ENCODE peak calls at places on chromosome 21, in seven cellular contexts. One of them, this sample, is unnamed.

GRCh38 chr21:30839304-30839703 is 9.7 kb upstream of the KRTAP7-1 start:
- DNase-seq in WTC11: peak
- DNase-seq in choroid plexus epithelial cell: peak
- DNase-seq in mammary epithelial cell: peak
- DNase-seq in lower leg skin: no peak
- DNase-seq in BJ: no peak
- DNase-seq in foreskin keratinocyte: peak
- DNase-seq in this sample: no peak

GRCh38 chr21:32411366-32412161 is 942 bp upstream of the EVA1C start:
- DNase-seq in WTC11: peak
- DNase-seq in choroid plexus epithelial cell: peak
- DNase-seq in mammary epithelial cell: peak
- DNase-seq in lower leg skin: peak
- DNase-seq in BJ: no peak
- DNase-seq in foreskin keratinocyte: peak
- DNase-seq in this sample: no peak

GRCh38 chr21:32303385-32303784 is 4.7 kb downstream of the MRAP start:
- DNase-seq in WTC11: no peak
- DNase-seq in choroid plexus epithelial cell: no peak
- DNase-seq in mammary epithelial cell: no peak
- DNase-seq in lower leg skin: no peak
- DNase-seq in BJ: no peak
- DNase-seq in foreskin keratinocyte: no peak
- DNase-seq in this sample: no peak

GRCh38 chr21:33023574-33024277 is 2.0 kb upstream of the OLIG2 start:
- DNase-seq in WTC11: peak
- DNase-seq in choroid plexus epithelial cell: no peak
- DNase-seq in mammary epithelial cell: no peak
- DNase-seq in lower leg skin: no peak
- DNase-seq in BJ: no peak
- DNase-seq in foreskin keratinocyte: no peak
- DNase-seq in this sample: no peak

GRCh38 chr21:42479582-42479981 is 16.4 kb downstream of the RSPH1 start:
- DNase-seq in WTC11: no peak
- DNase-seq in choroid plexus epithelial cell: no peak
- DNase-seq in mammary epithelial cell: no peak
- DNase-seq in lower leg skin: no peak
- DNase-seq in BJ: no peak
- DNase-seq in foreskin keratinocyte: no peak
- DNase-seq in this sample: no peak

GRCh38 chr21:29072873-29073221 is 601 bp downstream of the CCT8 start:
- DNase-seq in WTC11: no peak
- DNase-seq in choroid plexus epithelial cell: peak
- DNase-seq in mammary epithelial cell: no peak
- DNase-seq in lower leg skin: no peak
- DNase-seq in BJ: no peak
- DNase-seq in foreskin keratinocyte: no peak
- DNase-seq in this sample: no peak

GRCh38 chr21:27190601-27191000 is 223.7 kb upstream of the ADAMTS5 start:
- DNase-seq in WTC11: no peak
- DNase-seq in choroid plexus epithelial cell: peak
- DNase-seq in mammary epithelial cell: peak
- DNase-seq in lower leg skin: no peak
- DNase-seq in BJ: peak
- DNase-seq in foreskin keratinocyte: peak
- DNase-seq in this sample: peak

GRCh38 chr21:27776925-27777553 is 810.2 kb upstream of the ADAMTS5 start:
- DNase-seq in WTC11: no peak
- DNase-seq in choroid plexus epithelial cell: peak
- DNase-seq in mammary epithelial cell: no peak
- DNase-seq in lower leg skin: no peak
- DNase-seq in BJ: no peak
- DNase-seq in foreskin keratinocyte: no peak
- DNase-seq in this sample: no peak

GRCh38 chr21:28885853-28886177 is 106.9 kb downstream of the LTN1 start:
- DNase-seq in WTC11: no peak
- DNase-seq in choroid plexus epithelial cell: no peak
- DNase-seq in mammary epithelial cell: no peak
- DNase-seq in lower leg skin: peak
- DNase-seq in BJ: peak
- DNase-seq in foreskin keratinocyte: no peak
- DNase-seq in this sample: no peak

GRCh38 chr21:42614391-42614790 is 39.0 kb upstream of the PDE9A start:
- DNase-seq in WTC11: no peak
- DNase-seq in choroid plexus epithelial cell: no peak
- DNase-seq in mammary epithelial cell: peak
- DNase-seq in lower leg skin: no peak
- DNase-seq in BJ: no peak
- DNase-seq in foreskin keratinocyte: no peak
- DNase-seq in this sample: no peak

GRCh38 chr21:16250282-16250681 is 520.5 kb downstream of the USP25 start:
- DNase-seq in WTC11: no peak
- DNase-seq in choroid plexus epithelial cell: no peak
- DNase-seq in mammary epithelial cell: no peak
- DNase-seq in lower leg skin: no peak
- DNase-seq in BJ: no peak
- DNase-seq in foreskin keratinocyte: no peak
- DNase-seq in this sample: no peak

GRCh38 chr21:42652527-42653491 is 612 bp upstream of the PDE9A start:
- DNase-seq in WTC11: peak
- DNase-seq in choroid plexus epithelial cell: peak
- DNase-seq in mammary epithelial cell: peak
- DNase-seq in lower leg skin: no peak
- DNase-seq in BJ: no peak
- DNase-seq in foreskin keratinocyte: no peak
- DNase-seq in this sample: no peak

GRCh38 chr21:41957991-41958766 is 4.4 kb upstream of the C2CD2 start:
- DNase-seq in WTC11: no peak
- DNase-seq in choroid plexus epithelial cell: peak
- DNase-seq in mammary epithelial cell: peak
- DNase-seq in lower leg skin: no peak
- DNase-seq in BJ: peak
- DNase-seq in foreskin keratinocyte: peak
- DNase-seq in this sample: peak

GRCh38 chr21:42009018-42009830 is 936 bp downstream of the ZBTB21 start:
- DNase-seq in WTC11: peak
- DNase-seq in choroid plexus epithelial cell: peak
- DNase-seq in mammary epithelial cell: peak
- DNase-seq in lower leg skin: peak
- DNase-seq in BJ: no peak
- DNase-seq in foreskin keratinocyte: peak
- DNase-seq in this sample: no peak

GRCh38 chr21:41321211-41321907 is 4.8 kb downstream of the FAM3B start:
- DNase-seq in WTC11: no peak
- DNase-seq in choroid plexus epithelial cell: no peak
- DNase-seq in mammary epithelial cell: no peak
- DNase-seq in lower leg skin: no peak
- DNase-seq in BJ: no peak
- DNase-seq in foreskin keratinocyte: no peak
- DNase-seq in this sample: no peak

GRCh38 chr21:26948194-26948593 is 18.7 kb downstream of the ADAMTS5 start:
- DNase-seq in WTC11: no peak
- DNase-seq in choroid plexus epithelial cell: peak
- DNase-seq in mammary epithelial cell: no peak
- DNase-seq in lower leg skin: no peak
- DNase-seq in BJ: no peak
- DNase-seq in foreskin keratinocyte: no peak
- DNase-seq in this sample: no peak

GRCh38 chr21:42321845-42322244 is 6.6 kb upstream of the TFF3 start:
- DNase-seq in WTC11: no peak
- DNase-seq in choroid plexus epithelial cell: no peak
- DNase-seq in mammary epithelial cell: no peak
- DNase-seq in lower leg skin: no peak
- DNase-seq in BJ: no peak
- DNase-seq in foreskin keratinocyte: no peak
- DNase-seq in this sample: no peak

GRCh38 chr21:23398726-23399125 is 2208.6 kb downstream of the MRPL39 start:
- DNase-seq in WTC11: no peak
- DNase-seq in choroid plexus epithelial cell: no peak
- DNase-seq in mammary epithelial cell: no peak
- DNase-seq in lower leg skin: no peak
- DNase-seq in BJ: no peak
- DNase-seq in foreskin keratinocyte: no peak
- DNase-seq in this sample: no peak

GRCh38 chr21:41141031-41141457 is 26.9 kb upstream of the BACE2 start:
- DNase-seq in WTC11: no peak
- DNase-seq in choroid plexus epithelial cell: peak
- DNase-seq in mammary epithelial cell: peak
- DNase-seq in lower leg skin: no peak
- DNase-seq in BJ: peak
- DNase-seq in foreskin keratinocyte: peak
- DNase-seq in this sample: peak

GRCh38 chr21:42012763-42013329 is 2.7 kb upstream of the ZBTB21 start:
- DNase-seq in WTC11: no peak
- DNase-seq in choroid plexus epithelial cell: no peak
- DNase-seq in mammary epithelial cell: no peak
- DNase-seq in lower leg skin: no peak
- DNase-seq in BJ: no peak
- DNase-seq in foreskin keratinocyte: peak
- DNase-seq in this sample: no peak

GRCh38 chr21:29656504-29657227 is 283.1 kb downstream of the GRIK1 start:
- DNase-seq in WTC11: no peak
- DNase-seq in choroid plexus epithelial cell: peak
- DNase-seq in mammary epithelial cell: peak
- DNase-seq in lower leg skin: no peak
- DNase-seq in BJ: peak
- DNase-seq in foreskin keratinocyte: peak
- DNase-seq in this sample: peak

GRCh38 chr21:29318354-29318753 is 19.6 kb downstream of the BACH1 start:
- DNase-seq in WTC11: no peak
- DNase-seq in choroid plexus epithelial cell: peak
- DNase-seq in mammary epithelial cell: no peak
- DNase-seq in lower leg skin: no peak
- DNase-seq in BJ: no peak
- DNase-seq in foreskin keratinocyte: peak
- DNase-seq in this sample: no peak

GRCh38 chr21:19913995-19914394 is 1084.2 kb upstream of the NCAM2 start:
- DNase-seq in WTC11: no peak
- DNase-seq in choroid plexus epithelial cell: no peak
- DNase-seq in mammary epithelial cell: no peak
- DNase-seq in lower leg skin: no peak
- DNase-seq in BJ: no peak
- DNase-seq in foreskin keratinocyte: no peak
- DNase-seq in this sample: no peak

GRCh38 chr21:29194342-29194741 is 63.9 kb downstream of the MAP3K7CL start:
- DNase-seq in WTC11: no peak
- DNase-seq in choroid plexus epithelial cell: peak
- DNase-seq in mammary epithelial cell: no peak
- DNase-seq in lower leg skin: no peak
- DNase-seq in BJ: no peak
- DNase-seq in foreskin keratinocyte: no peak
- DNase-seq in this sample: no peak

DNA sequence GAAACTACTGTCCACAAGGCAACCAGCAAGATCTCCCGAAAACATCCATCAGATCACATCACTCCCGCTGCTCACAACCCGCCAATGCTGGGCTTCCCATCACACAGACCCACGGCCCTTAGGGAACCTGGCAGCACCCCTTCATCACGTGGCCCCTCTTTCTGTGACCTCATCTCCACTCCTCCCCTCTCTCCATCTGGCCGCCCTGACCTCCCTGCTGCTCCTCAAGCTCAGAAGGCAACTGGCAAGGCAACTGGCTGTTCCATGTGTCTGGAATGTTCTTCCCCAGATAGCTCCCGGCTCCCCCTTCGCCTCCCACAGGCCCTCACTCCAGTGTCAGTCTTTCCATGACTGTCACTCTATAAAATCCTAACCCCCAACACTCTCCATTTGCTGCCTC is 113.0 kb upstream of the ERG start:
- DNase-seq in WTC11: no peak
- DNase-seq in choroid plexus epithelial cell: no peak
- DNase-seq in mammary epithelial cell: no peak
- DNase-seq in lower leg skin: no peak
- DNase-seq in BJ: no peak
- DNase-seq in foreskin keratinocyte: no peak
- DNase-seq in this sample: no peak
- TF ChIP-seq CTCF in WTC11: no peak
- TF ChIP-seq CTCF in choroid plexus epithelial cell: no peak
- TF ChIP-seq CTCF in mammary epithelial cell: no peak
- TF ChIP-seq CTCF in lower leg skin: no peak
- TF ChIP-seq CTCF in BJ: no peak
- TF ChIP-seq CTCF in foreskin keratinocyte: no peak
- TF ChIP-seq CTCF in this sample: no peak

GRCh38 chr21:44012474-44013379 is 618 bp downstream of the TRAPPC10 start:
- DNase-seq in WTC11: peak
- DNase-seq in choroid plexus epithelial cell: peak
- DNase-seq in mammary epithelial cell: peak
- DNase-seq in lower leg skin: peak
- DNase-seq in BJ: no peak
- DNase-seq in foreskin keratinocyte: peak
- DNase-seq in this sample: no peak
- TF ChIP-seq CTCF in WTC11: peak
- TF ChIP-seq CTCF in choroid plexus epithelial cell: no peak
- TF ChIP-seq CTCF in mammary epithelial cell: no peak
- TF ChIP-seq CTCF in lower leg skin: no peak
- TF ChIP-seq CTCF in BJ: no peak
- TF ChIP-seq CTCF in foreskin keratinocyte: peak
- TF ChIP-seq CTCF in this sample: no peak

DNA sequence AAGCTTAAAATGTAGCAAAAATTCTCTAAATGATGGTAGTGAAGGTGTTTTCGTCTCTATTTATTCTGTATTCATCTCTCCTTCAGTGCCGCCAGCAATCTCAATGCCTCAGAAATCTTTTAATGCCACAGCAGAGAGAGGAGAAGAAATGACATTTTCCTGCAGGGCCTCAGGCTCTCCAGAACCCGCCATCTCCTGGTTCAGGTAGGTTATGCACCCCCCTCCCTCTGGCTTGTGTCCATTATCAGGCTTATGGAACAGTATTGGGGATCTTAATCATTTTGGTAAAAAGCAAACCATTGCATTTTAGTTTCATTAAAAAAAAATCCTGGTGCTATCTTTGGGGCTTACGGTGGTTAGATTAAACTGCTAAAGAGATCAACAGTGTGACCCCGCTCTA is 326.1 kb downstream of the NCAM2 start:
- DNase-seq in WTC11: peak
- DNase-seq in choroid plexus epithelial cell: no peak
- DNase-seq in mammary epithelial cell: no peak
- DNase-seq in lower leg skin: no peak
- DNase-seq in BJ: no peak
- DNase-seq in foreskin keratinocyte: no peak
- DNase-seq in this sample: no peak
- TF ChIP-seq CTCF in WTC11: no peak
- TF ChIP-seq CTCF in choroid plexus epithelial cell: no peak
- TF ChIP-seq CTCF in mammary epithelial cell: no peak
- TF ChIP-seq CTCF in lower leg skin: no peak
- TF ChIP-seq CTCF in BJ: no peak
- TF ChIP-seq CTCF in foreskin keratinocyte: no peak
- TF ChIP-seq CTCF in this sample: no peak

DNA sequence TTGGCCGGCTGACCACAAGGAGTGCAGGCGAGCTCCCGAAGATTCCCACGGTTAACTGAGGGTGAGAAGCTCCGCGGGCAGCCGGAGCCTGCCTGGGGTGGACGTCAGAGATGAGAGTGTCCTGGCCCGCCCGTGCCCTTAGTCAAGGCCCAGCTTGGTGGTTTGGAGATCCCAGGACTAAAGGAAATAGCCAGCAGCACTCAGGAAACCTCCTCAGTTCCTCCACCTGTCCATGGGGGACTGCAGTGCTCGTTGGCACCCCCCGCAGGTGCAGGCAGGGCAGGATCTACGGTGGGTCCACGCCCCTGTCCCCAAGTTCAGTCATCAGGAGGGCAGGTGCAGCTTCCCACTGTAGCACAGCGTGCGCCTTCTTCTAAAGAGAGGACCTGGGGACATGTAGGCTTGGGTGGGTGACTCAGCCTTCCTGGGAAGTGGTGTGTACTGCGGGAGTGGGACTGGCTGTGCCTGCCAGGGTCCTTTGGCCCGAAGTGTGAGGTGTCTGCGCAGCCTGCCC is 32.5 kb downstream of the SLX9 start:
- DNase-seq in WTC11: peak
- DNase-seq in choroid plexus epithelial cell: no peak
- DNase-seq in mammary epithelial cell: no peak
- DNase-seq in lower leg skin: no peak
- DNase-seq in BJ: no peak
- DNase-seq in foreskin keratinocyte: no peak
- DNase-seq in this sample: no peak
- TF ChIP-seq CTCF in WTC11: no peak
- TF ChIP-seq CTCF in choroid plexus epithelial cell: no peak
- TF ChIP-seq CTCF in mammary epithelial cell: no peak
- TF ChIP-seq CTCF in lower leg skin: no peak
- TF ChIP-seq CTCF in BJ: no peak
- TF ChIP-seq CTCF in foreskin keratinocyte: no peak
- TF ChIP-seq CTCF in this sample: no peak

This sample was measured in kidney epithelial cell.